ENCODE peak calls at places on chromosome 9, in eight cellular contexts. One of them, this sample, is unnamed.

GRCh38 chr9:138045541-138046490 is 168.2 kb downstream of the CACNA1B start:
- DNase-seq in stomach: peak; percentile 20
- DNase-seq in breast epithelium: peak; percentile 15
- DNase-seq in endothelial cell of umbilical vein: no peak
- DNase-seq in upper lobe of left lung: peak; percentile 47
- DNase-seq in tibial nerve: no peak
- DNase-seq in IMR-90: no peak
- DNase-seq in H1: peak; percentile 33
- DNase-seq in this sample: no peak

GRCh38 chr9:96394832-96395496 is 11.5 kb upstream of the SLC35D2 start:
- DNase-seq in IMR-90: no peak
- DNase-seq in endothelial cell of umbilical vein: no peak
- DNase-seq in tibial nerve: no peak
- DNase-seq in upper lobe of left lung: no peak
- DNase-seq in stomach: peak; percentile 2
- DNase-seq in breast epithelium: no peak
- DNase-seq in H1: no peak
- DNase-seq in this sample: no peak

GRCh38 chr9:123796073-123796472 is 133.9 kb downstream of the DENND1A start:
- DNase-seq in upper lobe of left lung: no peak
- DNase-seq in endothelial cell of umbilical vein: no peak
- DNase-seq in IMR-90: no peak
- DNase-seq in breast epithelium: no peak
- DNase-seq in H1: no peak
- DNase-seq in tibial nerve: no peak
- DNase-seq in stomach: no peak
- DNase-seq in this sample: no peak

GRCh38 chr9:133430244-133430643 is 8.1 kb downstream of the ADAMTS13 start:
- DNase-seq in tibial nerve: no peak
- DNase-seq in breast epithelium: no peak
- DNase-seq in stomach: no peak
- DNase-seq in upper lobe of left lung: no peak
- DNase-seq in IMR-90: no peak
- DNase-seq in endothelial cell of umbilical vein: no peak
- DNase-seq in H1: no peak
- DNase-seq in this sample: no peak

GRCh38 chr9:8555767-8556500 is 756.4 kb upstream of the DMAC1 start:
- DNase-seq in IMR-90: no peak
- DNase-seq in stomach: no peak
- DNase-seq in breast epithelium: no peak
- DNase-seq in tibial nerve: no peak
- DNase-seq in H1: no peak
- DNase-seq in upper lobe of left lung: no peak
- DNase-seq in endothelial cell of umbilical vein: no peak
- DNase-seq in this sample: no peak

GRCh38 chr9:71716138-71716909 is 52.0 kb downstream of the CEMIP2 start:
- DNase-seq in tibial nerve: no peak
- DNase-seq in breast epithelium: no peak
- DNase-seq in H1: no peak
- DNase-seq in IMR-90: no peak
- DNase-seq in upper lobe of left lung: no peak
- DNase-seq in stomach: no peak
- DNase-seq in endothelial cell of umbilical vein: peak; percentile 30
- DNase-seq in this sample: no peak

GRCh38 chr9:36018755-36019720 is 17.7 kb upstream of the RECK start:
- DNase-seq in IMR-90: peak; percentile 81
- DNase-seq in breast epithelium: no peak
- DNase-seq in H1: no peak
- DNase-seq in stomach: no peak
- DNase-seq in upper lobe of left lung: no peak
- DNase-seq in endothelial cell of umbilical vein: no peak
- DNase-seq in tibial nerve: no peak
- DNase-seq in this sample: no peak

GRCh38 chr9:28735943-28736342 is 1162.7 kb upstream of the C9orf72 start:
- DNase-seq in upper lobe of left lung: no peak
- DNase-seq in stomach: no peak
- DNase-seq in breast epithelium: no peak
- DNase-seq in H1: no peak
- DNase-seq in tibial nerve: no peak
- DNase-seq in IMR-90: no peak
- DNase-seq in endothelial cell of umbilical vein: no peak
- DNase-seq in this sample: no peak

GRCh38 chr9:133798160-133798559 is 60.0 kb upstream of the SARDH start:
- DNase-seq in breast epithelium: no peak
- DNase-seq in H1: no peak
- DNase-seq in stomach: no peak
- DNase-seq in upper lobe of left lung: peak; percentile 68
- DNase-seq in tibial nerve: no peak
- DNase-seq in endothelial cell of umbilical vein: no peak
- DNase-seq in IMR-90: no peak
- DNase-seq in this sample: no peak

GRCh38 chr9:131633491-131634031 is 88.2 kb downstream of the PRRT1B start:
- DNase-seq in tibial nerve: no peak
- DNase-seq in H1: no peak
- DNase-seq in endothelial cell of umbilical vein: no peak
- DNase-seq in stomach: no peak
- DNase-seq in breast epithelium: peak; percentile 58
- DNase-seq in upper lobe of left lung: no peak
- DNase-seq in IMR-90: no peak
- DNase-seq in this sample: no peak

GRCh38 chr9:108919517-108919916 is 14.4 kb downstream of the ELP1 start:
- DNase-seq in stomach: no peak
- DNase-seq in H1: no peak
- DNase-seq in endothelial cell of umbilical vein: no peak
- DNase-seq in breast epithelium: no peak
- DNase-seq in IMR-90: no peak
- DNase-seq in upper lobe of left lung: no peak
- DNase-seq in tibial nerve: no peak
- DNase-seq in this sample: no peak

GRCh38 chr9:123710299-123710698 is 219.6 kb downstream of the DENND1A start:
- DNase-seq in breast epithelium: no peak
- DNase-seq in tibial nerve: no peak
- DNase-seq in stomach: no peak
- DNase-seq in IMR-90: peak; percentile 95
- DNase-seq in upper lobe of left lung: no peak
- DNase-seq in endothelial cell of umbilical vein: no peak
- DNase-seq in H1: no peak
- DNase-seq in this sample: no peak

GRCh38 chr9:75108571-75108970 is 20.3 kb downstream of the OSTF1 start:
- DNase-seq in breast epithelium: no peak
- DNase-seq in upper lobe of left lung: no peak
- DNase-seq in tibial nerve: no peak
- DNase-seq in IMR-90: peak; percentile 79
- DNase-seq in endothelial cell of umbilical vein: peak; percentile 80
- DNase-seq in H1: no peak
- DNase-seq in stomach: peak; percentile 49
- DNase-seq in this sample: no peak

DNA sequence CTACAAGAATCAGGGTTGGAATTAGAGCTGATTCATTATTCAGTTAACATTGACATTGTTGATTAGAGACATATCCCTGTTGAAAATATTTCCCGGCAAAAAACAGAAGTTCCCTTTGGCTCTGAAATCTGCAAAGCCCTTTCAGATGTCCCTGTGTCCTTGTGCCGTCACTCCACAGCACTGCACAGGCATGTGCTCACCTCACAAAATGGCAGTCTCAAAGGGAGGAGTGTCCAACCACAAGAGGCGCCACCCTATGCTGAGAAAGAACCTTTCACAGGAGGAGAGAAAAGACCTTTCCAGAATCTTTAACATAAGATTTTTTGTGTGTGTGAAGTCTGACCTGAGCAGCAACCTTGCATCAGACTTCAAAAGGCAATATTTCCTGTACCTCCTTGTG is 112.8 kb upstream of the PRSS3 start:
- DNase-seq in tibial nerve: no peak
- DNase-seq in breast epithelium: no peak
- DNase-seq in endothelial cell of umbilical vein: no peak
- DNase-seq in IMR-90: no peak
- DNase-seq in upper lobe of left lung: no peak
- DNase-seq in stomach: no peak
- DNase-seq in H1: no peak
- DNase-seq in this sample: no peak
- H3K4me3 ChIP-seq in tibial nerve: no peak overlapping the region
- H3K4me3 ChIP-seq in breast epithelium: no peak overlapping the region
- H3K4me3 ChIP-seq in endothelial cell of umbilical vein: no peak overlapping the region
- H3K4me3 ChIP-seq in IMR-90: no peak overlapping the region
- H3K4me3 ChIP-seq in upper lobe of left lung: no peak overlapping the region
- H3K4me3 ChIP-seq in stomach: no peak overlapping the region
- H3K4me3 ChIP-seq in H1: no peak overlapping the region
- H3K4me3 ChIP-seq in this sample: no peak overlapping the region

DNA sequence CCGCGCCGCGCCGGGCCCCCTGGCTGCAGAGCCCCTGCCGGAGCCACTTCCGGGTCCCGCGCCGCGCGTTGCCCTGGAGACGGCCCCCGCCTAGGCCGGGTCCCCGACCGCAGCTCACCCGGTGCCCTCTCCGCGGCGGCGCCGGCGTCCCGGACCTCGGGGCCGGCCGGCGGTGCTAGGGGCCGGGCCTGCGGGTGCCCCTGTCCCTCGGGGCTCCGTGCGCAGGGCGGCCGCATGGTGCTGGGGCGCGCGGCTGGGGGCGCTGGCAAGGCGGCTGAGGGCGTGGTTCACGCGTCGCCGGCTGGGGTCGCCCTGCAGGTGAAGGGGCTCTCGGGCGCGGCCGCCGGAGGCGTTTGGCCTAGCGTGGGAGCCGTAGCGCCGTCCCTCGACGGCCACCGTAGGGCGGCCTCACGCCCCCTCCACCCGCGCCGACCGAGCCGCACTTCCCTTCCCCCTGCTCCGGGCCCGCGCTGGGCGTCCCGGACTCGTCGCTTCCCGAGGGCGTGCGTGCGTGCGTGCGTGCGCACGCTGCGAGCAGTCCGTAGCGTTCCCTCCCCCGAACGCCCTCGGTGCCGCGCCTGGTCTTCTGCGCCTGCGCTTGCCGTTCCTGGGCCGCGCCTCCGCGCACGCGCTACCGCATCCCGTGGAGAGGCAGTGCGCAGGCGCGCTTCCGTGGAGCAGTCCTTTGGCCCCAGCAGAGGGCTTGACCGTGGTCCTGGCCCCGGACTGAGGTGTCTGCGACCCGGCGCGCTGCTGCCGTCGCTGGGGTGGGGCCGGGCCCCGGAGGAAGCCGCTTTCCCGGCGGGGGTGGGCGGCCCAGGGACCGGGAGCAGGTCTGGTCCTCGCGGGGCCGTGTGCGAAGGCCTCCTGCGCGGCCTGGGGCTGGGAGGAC is at the start of gene TMEM250:
- DNase-seq in upper lobe of left lung: peak; percentile 100
- DNase-seq in tibial nerve: peak; percentile 86
- DNase-seq in breast epithelium: peak; percentile 89
- DNase-seq in stomach: peak; percentile 97
- DNase-seq in IMR-90: peak; percentile 95
- DNase-seq in endothelial cell of umbilical vein: peak; percentile 98
- DNase-seq in H1: peak; percentile 94
- DNase-seq in this sample: peak; percentile 99
- TF ChIP-seq CTCF in upper lobe of left lung: no peak
- TF ChIP-seq CTCF in tibial nerve: no peak
- TF ChIP-seq CTCF in breast epithelium: peak; percentile 6
- TF ChIP-seq CTCF in stomach: no peak
- TF ChIP-seq CTCF in IMR-90: peak; percentile 4
- TF ChIP-seq CTCF in endothelial cell of umbilical vein: no peak
- TF ChIP-seq CTCF in H1: no peak
- TF ChIP-seq CTCF in this sample: no peak

GRCh38 chr9:111454751-111455150 is 29.4 kb downstream of the ECPAS start:
- DNase-seq in breast epithelium: no peak
- DNase-seq in IMR-90: no peak
- DNase-seq in tibial nerve: no peak
- DNase-seq in upper lobe of left lung: no peak
- DNase-seq in H1: no peak
- DNase-seq in stomach: no peak
- DNase-seq in endothelial cell of umbilical vein: no peak
- DNase-seq in this sample: no peak
- TF ChIP-seq POLR2A in breast epithelium: no peak
- TF ChIP-seq POLR2A in IMR-90: no peak
- TF ChIP-seq POLR2A in tibial nerve: no peak
- TF ChIP-seq POLR2A in upper lobe of left lung: no peak
- TF ChIP-seq POLR2A in H1: no peak
- TF ChIP-seq POLR2A in stomach: no peak
- TF ChIP-seq POLR2A in endothelial cell of umbilical vein: no peak
- TF ChIP-seq POLR2A in this sample: no peak

DNA sequence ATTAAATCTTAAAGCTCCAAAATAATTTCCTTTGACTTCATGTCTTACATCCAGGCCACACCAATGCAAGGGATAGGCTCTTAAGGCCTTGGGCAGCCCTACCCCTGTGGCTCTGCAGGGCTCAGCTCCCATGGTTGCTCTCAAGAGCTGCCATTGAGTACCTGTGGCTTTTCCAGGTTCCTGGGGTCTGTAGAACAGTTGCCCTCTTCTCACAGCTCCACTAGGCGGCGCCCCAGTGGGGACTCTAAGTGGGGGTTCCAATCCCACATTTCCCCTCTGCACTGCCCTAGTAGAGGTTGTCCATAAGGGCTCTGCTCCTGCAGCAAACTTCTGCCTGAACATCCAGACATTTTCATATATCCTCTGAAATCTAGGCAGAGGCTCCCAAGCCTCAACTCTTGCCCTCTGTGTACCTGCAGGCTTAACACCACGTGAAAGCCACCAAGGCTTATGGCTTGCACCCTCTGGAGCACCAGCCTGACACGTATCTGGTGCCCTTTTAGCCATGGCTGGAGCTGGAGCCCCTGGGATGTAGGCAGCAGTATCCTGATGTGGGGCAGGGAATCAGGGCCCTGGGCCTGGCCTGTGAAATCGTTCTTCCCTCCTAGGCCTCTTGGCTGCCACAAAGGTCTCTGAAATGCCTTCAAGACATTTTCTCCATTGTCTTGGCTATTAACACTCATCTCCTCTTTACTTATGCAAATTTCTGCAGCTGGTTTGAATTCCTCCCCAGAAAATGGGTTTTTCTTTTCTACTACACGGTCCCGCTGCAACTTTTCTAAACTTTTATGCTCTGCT is 185.1 kb downstream of the SMARCA2 start:
- DNase-seq in upper lobe of left lung: no peak
- DNase-seq in stomach: no peak
- DNase-seq in H1: no peak
- DNase-seq in breast epithelium: no peak
- DNase-seq in tibial nerve: no peak
- DNase-seq in IMR-90: no peak
- DNase-seq in endothelial cell of umbilical vein: no peak
- DNase-seq in this sample: no peak
- H3K4me3 ChIP-seq in upper lobe of left lung: no peak overlapping the region
- H3K4me3 ChIP-seq in stomach: no peak overlapping the region
- H3K4me3 ChIP-seq in H1: peak overlapping the region; percentile 1
- H3K4me3 ChIP-seq in breast epithelium: no peak overlapping the region
- H3K4me3 ChIP-seq in tibial nerve: no peak overlapping the region
- H3K4me3 ChIP-seq in IMR-90: no peak overlapping the region
- H3K4me3 ChIP-seq in endothelial cell of umbilical vein: no peak overlapping the region
- H3K4me3 ChIP-seq in this sample: no peak overlapping the region

GRCh38 chr9:78351816-78352215 is 54.9 kb downstream of the PSAT1 start:
- DNase-seq in tibial nerve: no peak
- DNase-seq in stomach: no peak
- DNase-seq in endothelial cell of umbilical vein: no peak
- DNase-seq in breast epithelium: no peak
- DNase-seq in IMR-90: no peak
- DNase-seq in upper lobe of left lung: no peak
- DNase-seq in H1: no peak
- DNase-seq in this sample: no peak
- TF ChIP-seq CTCF in tibial nerve: no peak
- TF ChIP-seq CTCF in stomach: no peak
- TF ChIP-seq CTCF in endothelial cell of umbilical vein: no peak
- TF ChIP-seq CTCF in breast epithelium: no peak
- TF ChIP-seq CTCF in IMR-90: no peak
- TF ChIP-seq CTCF in upper lobe of left lung: no peak
- TF ChIP-seq CTCF in H1: no peak
- TF ChIP-seq CTCF in this sample: no peak

This sample was measured in lower leg skin.